ENCODE peak calls at places on chromosomes 11 and 22, in four cellular contexts. One of them, this sample, is unnamed.

GRCh38 chr11:87778341-87778740 is 396.9 kb downstream of the RAB38 start:
- DNase-seq in activated CD4-positive, alpha-beta T cell treated with anti-CD3 and anti-CD28 coated beads for 48 hours: no peak
- DNase-seq in neuronal stem cell: no peak
- DNase-seq in NCI-H1105 treated with DMSO at 0.1 percent for 48 hours: no peak
- DNase-seq in this sample: no peak

GRCh38 chr11:19935507-19935906 is 222.9 kb downstream of the NAV2 start:
- DNase-seq in activated CD4-positive, alpha-beta T cell treated with anti-CD3 and anti-CD28 coated beads for 48 hours: no peak
- DNase-seq in neuronal stem cell: peak; percentile 83
- DNase-seq in NCI-H1105 treated with DMSO at 0.1 percent for 48 hours: no peak
- DNase-seq in this sample: no peak

GRCh38 chr11:121482231-121483129 is 29.7 kb upstream of the SORL1-AS1 start:
- DNase-seq in activated CD4-positive, alpha-beta T cell treated with anti-CD3 and anti-CD28 coated beads for 48 hours: peak; percentile 49
- DNase-seq in neuronal stem cell: no peak
- DNase-seq in NCI-H1105 treated with DMSO at 0.1 percent for 48 hours: no peak
- DNase-seq in this sample: peak; percentile 74

GRCh38 chr22:44352378-44353062 is 39.8 kb upstream of the SHISAL1 start:
- DNase-seq in activated CD4-positive, alpha-beta T cell treated with anti-CD3 and anti-CD28 coated beads for 48 hours: no peak
- DNase-seq in neuronal stem cell: no peak
- DNase-seq in NCI-H1105 treated with DMSO at 0.1 percent for 48 hours: no peak
- DNase-seq in this sample: no peak

GRCh38 chr11:99281331-99281730 is 260.6 kb downstream of the CNTN5 start:
- DNase-seq in activated CD4-positive, alpha-beta T cell treated with anti-CD3 and anti-CD28 coated beads for 48 hours: no peak
- DNase-seq in neuronal stem cell: no peak
- DNase-seq in NCI-H1105 treated with DMSO at 0.1 percent for 48 hours: no peak
- DNase-seq in this sample: no peak

GRCh38 chr11:64358536-64358906 is 441 bp upstream of the RPS6KA4 start:
- DNase-seq in activated CD4-positive, alpha-beta T cell treated with anti-CD3 and anti-CD28 coated beads for 48 hours: no peak
- DNase-seq in neuronal stem cell: no peak
- DNase-seq in NCI-H1105 treated with DMSO at 0.1 percent for 48 hours: no peak
- DNase-seq in this sample: no peak

GRCh38 chr11:65625628-65626342 is 10.2 kb downstream of the PCNX3 start:
- DNase-seq in activated CD4-positive, alpha-beta T cell treated with anti-CD3 and anti-CD28 coated beads for 48 hours: peak; percentile 58
- DNase-seq in neuronal stem cell: no peak
- DNase-seq in NCI-H1105 treated with DMSO at 0.1 percent for 48 hours: no peak
- DNase-seq in this sample: peak; percentile 67

GRCh38 chr11:13338437-13339069 is 61.0 kb downstream of the BMAL1 start:
- DNase-seq in activated CD4-positive, alpha-beta T cell treated with anti-CD3 and anti-CD28 coated beads for 48 hours: peak; percentile 51
- DNase-seq in neuronal stem cell: no peak
- DNase-seq in NCI-H1105 treated with DMSO at 0.1 percent for 48 hours: no peak
- DNase-seq in this sample: peak; percentile 66

GRCh38 chr11:120108154-120108784 is 29.6 kb downstream of the TRIM29 start:
- DNase-seq in activated CD4-positive, alpha-beta T cell treated with anti-CD3 and anti-CD28 coated beads for 48 hours: peak; percentile 80
- DNase-seq in neuronal stem cell: peak; percentile 74
- DNase-seq in NCI-H1105 treated with DMSO at 0.1 percent for 48 hours: peak; percentile 67
- DNase-seq in this sample: peak; percentile 72

GRCh38 chr22:23415490-23415851 is 164.6 kb downstream of the IGLL1 start:
- DNase-seq in activated CD4-positive, alpha-beta T cell treated with anti-CD3 and anti-CD28 coated beads for 48 hours: no peak
- DNase-seq in neuronal stem cell: no peak
- DNase-seq in NCI-H1105 treated with DMSO at 0.1 percent for 48 hours: no peak
- DNase-seq in this sample: no peak

GRCh38 chr11:465896-466538 is 15.9 kb downstream of the PTDSS2 start:
- DNase-seq in activated CD4-positive, alpha-beta T cell treated with anti-CD3 and anti-CD28 coated beads for 48 hours: no peak
- DNase-seq in neuronal stem cell: no peak
- DNase-seq in NCI-H1105 treated with DMSO at 0.1 percent for 48 hours: no peak
- DNase-seq in this sample: no peak

GRCh38 chr11:71482216-71482615 is 29.2 kb downstream of the NADSYN1 start:
- DNase-seq in activated CD4-positive, alpha-beta T cell treated with anti-CD3 and anti-CD28 coated beads for 48 hours: no peak
- DNase-seq in neuronal stem cell: no peak
- DNase-seq in NCI-H1105 treated with DMSO at 0.1 percent for 48 hours: no peak
- DNase-seq in this sample: no peak

GRCh38 chr11:12975149-12975548 is 34.0 kb upstream of the RASSF10 start:
- DNase-seq in activated CD4-positive, alpha-beta T cell treated with anti-CD3 and anti-CD28 coated beads for 48 hours: no peak
- DNase-seq in neuronal stem cell: no peak
- DNase-seq in NCI-H1105 treated with DMSO at 0.1 percent for 48 hours: no peak
- DNase-seq in this sample: no peak

GRCh38 chr11:10392680-10393079 is 62.4 kb upstream of the AMPD3 start:
- DNase-seq in activated CD4-positive, alpha-beta T cell treated with anti-CD3 and anti-CD28 coated beads for 48 hours: no peak
- DNase-seq in neuronal stem cell: no peak
- DNase-seq in NCI-H1105 treated with DMSO at 0.1 percent for 48 hours: no peak
- DNase-seq in this sample: no peak

This sample was measured in activated CD4-positive, alpha-beta memory T cell treated with anti-CD3 and anti-CD28 coated beads for 36 hours.